ENCODE peak calls at places on chromosomes 16 and 17, in eight cellular contexts. H is neural progenitor cell, I is GM23248, C is mammary epithelial cell, B is hepatocyte, J is K562, S is fibroblast of lung, T is HCT116. Z is an unnamed sample.

GRCh38 chr16:88703486-88704309 is 2.5 kb downstream of the RNF166 start:
- DNase-seq in H (no peak), I (no peak), C (no peak), B (no peak), J (no peak), S (no peak), T (no peak), Z (no peak)

GRCh38 chr17:67514998-67515397 is 137.9 kb downstream of the PITPNC1 start:
- DNase-seq in H (no peak), I (no peak), C (no peak), B (no peak), J (no peak), S (no peak), T (no peak), Z (no peak)

GRCh38 chr16:58249388-58249779 is 45.4 kb downstream of the PRSS54 start:
- DNase-seq in H (no peak), I (no peak), C (no peak), B (no peak), J (no peak), S (no peak), T (no peak), Z (no peak)

GRCh38 chr17:77822302-77823030 is 136.0 kb upstream of the TNRC6C start:
- DNase-seq in H (no peak), I (peak; percentile 58), C (no peak), B (no peak), J (no peak), S (no peak), T (no peak), Z (no peak)

GRCh38 chr17:35041390-35041789 is 22.1 kb downstream of the RFFL start:
- DNase-seq in H (no peak), I (no peak), C (no peak), B (no peak), J (no peak), S (no peak), T (no peak), Z (no peak)

GRCh38 chr16:30010817-30011504 is at the start of gene DOC2A:
- DNase-seq in H (peak; percentile 78), I (peak; percentile 43), C (no peak), B (peak; percentile 58), J (no peak), S (no peak), T (no peak), Z (no peak)

GRCh38 chr16:9441021-9441420 is 349.6 kb downstream of the HAPSTR1 start:
- DNase-seq in H (peak; percentile 20), I (no peak), C (no peak), B (no peak), J (no peak), S (no peak), T (no peak), Z (no peak)

GRCh38 chr17:50922107-50922506 is 56.0 kb upstream of the TOB1 start:
- DNase-seq in H (no peak), I (peak; percentile 21), C (peak; percentile 78), B (no peak), J (no peak), S (no peak), T (no peak), Z (no peak)

GRCh38 chr17:52124993-52125392 is 33.5 kb downstream of the CA10 start:
- DNase-seq in H (no peak), I (no peak), C (no peak), B (no peak), J (no peak), S (no peak), T (no peak), Z (no peak)

GRCh38 chr16:17076121-17076757 is 394.5 kb downstream of the XYLT1 start:
- DNase-seq in H (no peak), I (peak; percentile 29), C (no peak), B (no peak), J (no peak), S (no peak), T (no peak), Z (no peak)

GRCh38 chr16:12157510-12158093 is 181.1 kb downstream of the SNX29 start:
- DNase-seq in H (no peak), I (peak; percentile 66), C (no peak), B (no peak), J (no peak), S (no peak), T (no peak), Z (no peak)

GRCh38 chr17:29038511-29039300 is 4.2 kb upstream of the PIPOX start:
- DNase-seq in H (peak; percentile 47), I (no peak), C (peak; percentile 37), B (no peak), J (no peak), S (no peak), T (no peak), Z (peak; percentile 76)

GRCh38 chr17:5809580-5810188 is 225.4 kb upstream of the NLRP1 start:
- DNase-seq in H (peak; percentile 36), I (no peak), C (no peak), B (no peak), J (no peak), S (peak; percentile 5), T (no peak), Z (no peak)

DNA sequence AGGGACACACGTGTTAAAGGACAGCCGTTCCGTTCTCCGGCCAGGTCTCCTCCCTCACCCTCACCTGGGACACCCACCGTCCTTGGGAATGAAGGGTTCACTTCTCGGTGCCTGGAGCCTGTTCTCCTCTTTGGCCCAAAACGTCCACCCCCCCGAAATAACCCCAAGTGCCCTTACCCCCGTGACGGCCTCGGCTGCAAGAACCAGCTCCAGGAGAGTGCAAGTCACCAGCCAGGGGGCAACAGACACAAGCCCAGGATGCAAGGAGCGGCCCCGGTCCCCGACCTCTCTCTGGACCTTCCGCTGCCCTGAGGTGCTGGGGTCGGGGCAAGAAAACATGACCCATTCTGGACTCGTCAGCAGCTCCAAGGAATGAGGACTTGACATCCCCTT is 20.0 kb upstream of the UBE2I start:
- DNase-seq in H (peak; percentile 31), I (no peak), C (no peak), B (no peak), J (no peak), S (no peak), T (no peak), Z (no peak)
- TF ChIP-seq EZH2 in H (no peak), I (no peak), C (no peak), B (no peak), J (no peak), S (peak; percentile 72), T (no peak), Z (no peak)

GRCh38 chr17:7281074-7281952 is at the start of gene SLC2A4:
- DNase-seq in H (peak; percentile 99), I (peak; percentile 97), C (peak; percentile 94), B (peak; percentile 98), J (peak; percentile 97), S (peak; percentile 93), T (peak; percentile 95), Z (peak; percentile 61)
- TF ChIP-seq EZH2 in H (no peak), I (no peak), C (peak; percentile 3), B (no peak), J (no peak), S (no peak), T (no peak), Z (no peak)

GRCh38 chr17:80201446-80201845 is 18.7 kb downstream of the SGSH start:
- DNase-seq in H (no peak), I (no peak), C (no peak), B (no peak), J (no peak), S (no peak), T (no peak), Z (no peak)

GRCh38 chr17:80203448-80204092 is 16.6 kb downstream of the SGSH start:
- DNase-seq in H (no peak), I (no peak), C (no peak), B (no peak), J (no peak), S (no peak), T (no peak), Z (no peak)

GRCh38 chr17:80208050-80208449 is 12.1 kb downstream of the SGSH start:
- DNase-seq in H (no peak), I (no peak), C (no peak), B (no peak), J (no peak), S (no peak), T (no peak), Z (no peak)

GRCh38 chr17:80202197-80202596 is 17.9 kb downstream of the SGSH start:
- DNase-seq in H (no peak), I (no peak), C (no peak), B (no peak), J (no peak), S (no peak), T (no peak), Z (no peak)

DNA sequence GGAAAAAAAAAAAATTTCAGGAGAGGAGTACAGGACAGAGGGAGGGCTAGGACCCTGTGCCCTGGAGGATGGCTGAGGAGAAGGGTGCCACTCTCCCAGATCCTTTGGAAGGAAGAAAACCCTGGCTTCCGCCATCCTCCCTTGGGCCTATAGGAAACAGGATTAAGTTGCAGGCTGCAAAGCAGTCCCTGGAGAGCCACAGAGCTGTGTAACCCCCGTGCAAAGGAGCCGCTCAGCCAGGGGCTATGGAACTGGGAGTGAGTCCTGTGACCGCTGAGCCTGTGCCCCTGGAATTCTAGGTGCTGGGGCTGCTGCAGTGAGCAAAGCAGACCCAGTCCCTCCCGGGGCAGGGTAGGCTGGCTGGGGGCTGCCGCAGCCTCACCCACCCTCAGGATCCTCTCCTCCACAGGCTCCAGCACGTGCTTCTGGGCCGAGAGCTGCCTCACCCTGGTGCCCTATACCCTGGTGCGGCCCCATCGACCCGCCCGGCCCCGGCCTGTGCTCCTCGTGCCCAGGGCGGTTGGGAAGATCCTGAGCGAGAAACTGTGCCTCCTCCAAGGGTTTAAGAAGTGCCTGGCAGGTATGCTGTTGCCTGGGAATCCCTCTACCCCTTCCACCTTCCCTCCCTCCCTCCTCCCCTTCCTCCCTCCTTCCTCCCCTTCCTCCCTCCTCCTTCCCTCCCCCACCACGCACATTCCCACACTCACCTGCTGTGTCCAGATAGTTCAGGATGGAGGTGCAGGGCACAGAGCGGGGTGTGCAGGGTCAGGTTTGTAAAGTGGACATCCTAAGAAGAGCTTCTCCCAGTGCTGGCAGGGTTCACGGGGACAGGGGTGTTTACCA is 15.3 kb downstream of the SGSH start:
- DNase-seq in H (no peak), I (no peak), C (no peak), B (no peak), J (no peak), S (no peak), T (no peak), Z (no peak)
- TF ChIP-seq EZH2 in H (no peak), I (no peak), C (no peak), B (no peak), J (no peak), S (no peak), T (no peak), Z (no peak)

GRCh38 chr16:84821179-84821578 is 1.4 kb downstream of the CRISPLD2 start:
- DNase-seq in H (no peak), I (no peak), C (no peak), B (no peak), J (no peak), S (no peak), T (no peak), Z (no peak)

GRCh38 chr16:84820771-84821170 is 986 bp downstream of the CRISPLD2 start:
- DNase-seq in H (no peak), I (peak; percentile 61), C (no peak), B (no peak), J (no peak), S (peak; percentile 23), T (no peak), Z (no peak)

GRCh38 chr16:84818989-84819643 is 669 bp upstream of the CRISPLD2 start:
- DNase-seq in H (no peak), I (no peak), C (no peak), B (no peak), J (no peak), S (no peak), T (no peak), Z (no peak)

GRCh38 chr16:84820305-84820684 is 510 bp downstream of the CRISPLD2 start:
- DNase-seq in H (no peak), I (peak; percentile 66), C (no peak), B (no peak), J (no peak), S (peak; percentile 27), T (no peak), Z (no peak)

GRCh38 chr16:84819644-84820304 is at the start of gene CRISPLD2:
- DNase-seq in H (peak; percentile 98), I (peak; percentile 95), C (peak; percentile 72), B (peak; percentile 97), J (peak; percentile 96), S (peak; percentile 90), T (peak; percentile 81), Z (no peak)
- TF ChIP-seq EZH2 in H (no peak), I (no peak), C (no peak), B (no peak), J (no peak), S (no peak), T (no peak), Z (no peak)

Z was measured in SK-N-MC.